ENCODE peak calls at places on chromosomes 7 and 10, in six cellular contexts. S is GM23338, R is HCT116, F is body of pancreas, N is lower leg skin, M is spleen. U is an unnamed sample.

GRCh38 chr10:21184216-21184615 is 287.1 kb upstream of the NEBL start:
- DNase-seq in N (no peak), S (no peak), R (no peak), M (no peak), F (no peak), U (peak; percentile 74)

GRCh38 chr7:30983914-30984247 is 20.1 kb downstream of the GHRHR start:
- DNase-seq in M (no peak), R (no peak), S (no peak), N (peak; percentile 84), F (no peak), U (no peak)

GRCh38 chr7:77569514-77570232 is 32.6 kb downstream of the PTPN12 start:
- DNase-seq in M (no peak), R (no peak), F (no peak), S (no peak), N (no peak), U (peak; percentile 22)

GRCh38 chr10:127345231-127345965 is 149.0 kb upstream of the INSYN2A start:
- DNase-seq in N (peak; percentile 63), F (no peak), S (no peak), R (no peak), M (no peak), U (no peak)

GRCh38 chr10:133459454-133460207 is 5.9 kb downstream of the SCART1 start:
- DNase-seq in S (peak; percentile 15), M (peak; percentile 65), N (peak; percentile 71), R (no peak), F (no peak), U (no peak)

GRCh38 chr7:591856-592628 is 72.4 kb upstream of the PDGFA start:
- DNase-seq in R (no peak), M (no peak), S (no peak), F (no peak), N (no peak), U (no peak)

GRCh38 chr7:38283107-38283506 is 9.7 kb upstream of the TARP start:
- DNase-seq in M (no peak), N (no peak), S (no peak), F (no peak), R (no peak), U (no peak)

GRCh38 chr10:112261281-112261822 is 21.8 kb upstream of the TECTB start:
- DNase-seq in F (no peak), R (no peak), S (no peak), N (no peak), M (no peak), U (no peak)

GRCh38 chr7:98354052-98354451 is 46.8 kb downstream of the BAIAP2L1 start:
- DNase-seq in F (no peak), R (no peak), S (no peak), N (no peak), M (no peak), U (no peak)

GRCh38 chr10:117399341-117400196 is 24.3 kb upstream of the PDZD8 start:
- DNase-seq in S (no peak), F (no peak), M (no peak), R (no peak), N (peak; percentile 5), U (no peak)

GRCh38 chr7:99693427-99694200 is 13.8 kb upstream of the CYP3A5 start:
- DNase-seq in N (no peak), F (peak; percentile 81), R (no peak), S (peak; percentile 77), M (no peak), U (no peak)

GRCh38 chr7:108012499-108013430 is 9.8 kb upstream of the LAMB1 start:
- DNase-seq in N (no peak), F (no peak), M (no peak), S (no peak), R (no peak), U (peak; percentile 25)

GRCh38 chr7:116583653-116584052 is 58.8 kb downstream of the CAV1 start:
- DNase-seq in N (no peak), M (no peak), S (no peak), R (no peak), F (no peak), U (no peak)

GRCh38 chr10:121069061-121069850 is 218.1 kb downstream of the WDR11 start:
- DNase-seq in M (no peak), F (no peak), N (no peak), S (no peak), R (peak; percentile 32), U (peak; percentile 9)

GRCh38 chr7:98879198-98879988 is 1.1 kb downstream of the TRRAP start:
- DNase-seq in S (peak; percentile 51), M (peak; percentile 85), F (peak; percentile 66), R (peak; percentile 27), N (no peak), U (no peak)

GRCh38 chr10:133262696-133263095 is 14.0 kb downstream of the ADAM8 start:
- DNase-seq in R (no peak), M (peak; percentile 89), S (no peak), N (no peak), F (no peak), U (no peak)

GRCh38 chr10:96695366-96695765 is 24.9 kb downstream of the PIK3AP1 start:
- DNase-seq in F (no peak), R (no peak), S (no peak), M (no peak), N (no peak), U (no peak)

GRCh38 chr10:47421057-47421952 is 37.2 kb upstream of the ZNF488 start:
- DNase-seq in F (no peak), M (peak; percentile 63), S (no peak), R (peak; percentile 64), N (peak; percentile 80), U (peak; percentile 84)

GRCh38 chr10:94016727-94017714 is 23.3 kb downstream of the PLCE1 start:
- DNase-seq in R (no peak), F (no peak), M (no peak), N (no peak), S (peak; percentile 68), U (peak; percentile 59)

GRCh38 chr10:32210306-32211045 is 136.5 kb downstream of the EPC1 start:
- DNase-seq in M (no peak), S (peak; percentile 74), F (peak; percentile 17), R (peak; percentile 74), N (no peak), U (peak; percentile 50)

GRCh38 chr10:98262571-98262970 is 5.4 kb downstream of the LOXL4 start:
- DNase-seq in M (no peak), F (peak; percentile 69), N (peak; percentile 87), S (peak; percentile 75), R (peak; percentile 42), U (no peak)

GRCh38 chr10:14526326-14526725 is 195.6 kb upstream of the FRMD4A start:
- DNase-seq in S (no peak), R (no peak), M (no peak), N (no peak), F (no peak), U (no peak)

GRCh38 chr7:4066206-4066605 is 615.9 kb upstream of the FOXK1 start:
- DNase-seq in F (no peak), N (peak; percentile 68), M (no peak), R (no peak), S (no peak), U (no peak)

GRCh38 chr10:106285199-106285598 is 879.3 kb downstream of the SORCS1 start:
- DNase-seq in N (no peak), R (no peak), S (peak; percentile 53), F (no peak), M (no peak), U (no peak)

GRCh38 chr7:5824297-5824610 is 42.8 kb upstream of the RNF216 start:
- DNase-seq in F (no peak), R (no peak), N (no peak), M (peak; percentile 61), S (no peak), U (no peak)

GRCh38 chr10:95741807-95742528 is 14.0 kb upstream of the ENTPD1 start:
- DNase-seq in M (no peak), F (no peak), R (no peak), S (peak; percentile 59), N (no peak), U (peak; percentile 75)

GRCh38 chr7:82629583-82629982 is 186.0 kb upstream of the CACNA2D1 start:
- DNase-seq in F (no peak), S (no peak), M (no peak), N (no peak), R (no peak), U (no peak)

GRCh38 chr10:92773776-92774175 is 74.5 kb upstream of the EXOC6 start:
- DNase-seq in N (no peak), R (no peak), S (no peak), F (no peak), M (no peak), U (no peak)

GRCh38 chr7:114930107-114930521 is 8.2 kb downstream of the MDFIC start:
- DNase-seq in F (no peak), R (no peak), N (no peak), S (peak; percentile 63), M (no peak), U (no peak)
- H3K4me3 ChIP-seq in F (no peak overlapping the region), R (no peak overlapping the region), N (no peak overlapping the region), S (no peak overlapping the region), M (peak overlapping the region; percentile 3), U (no peak overlapping the region)

DNA sequence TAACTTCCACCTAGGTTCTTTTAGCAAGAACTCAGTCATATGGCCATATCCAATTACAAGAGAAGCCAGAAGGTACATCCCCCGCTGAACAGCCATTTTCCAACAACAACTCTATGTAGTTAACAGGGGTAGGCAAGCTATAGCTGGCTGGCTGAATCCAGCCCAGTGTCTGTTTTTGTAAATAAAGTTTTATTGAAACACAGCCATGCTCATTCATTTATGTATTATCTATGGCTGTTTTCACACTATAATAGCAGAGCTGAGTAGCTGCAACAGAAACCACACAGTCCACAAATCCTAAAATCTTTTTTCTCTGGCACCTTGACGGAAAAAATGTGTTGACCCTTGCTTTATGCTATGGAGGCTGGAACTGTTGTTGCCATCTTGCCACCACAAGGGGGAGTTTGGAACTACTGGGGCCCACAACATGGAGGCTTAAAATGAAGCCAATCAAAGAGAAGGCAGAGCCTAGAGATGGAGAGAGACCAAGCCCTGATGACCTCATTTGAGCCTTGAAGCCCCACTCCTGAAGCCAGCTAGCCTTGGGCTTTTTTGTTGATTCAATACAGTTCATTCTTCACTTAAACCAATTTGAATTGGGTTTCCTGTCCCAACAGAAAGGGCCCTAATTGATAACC is 33.3 kb upstream of the XPNPEP1 start:
- DNase-seq in N (no peak), M (no peak), F (peak; percentile 38), R (peak; percentile 60), S (peak; percentile 88), U (peak; percentile 46)
- TF ChIP-seq CTCF in N (no peak), M (peak; percentile 32), F (peak; percentile 16), R (peak; percentile 59), S (peak; percentile 97), U (peak; percentile 67)

GRCh38 chr10:113965077-113965476 is 78.6 kb upstream of the ADRB1 start:
- DNase-seq in F (no peak), S (no peak), M (no peak), R (no peak), N (no peak), U (no peak)
- H3K4me3 ChIP-seq in F (no peak overlapping the region), S (no peak overlapping the region), M (no peak overlapping the region), R (no peak overlapping the region), N (no peak overlapping the region), U (no peak overlapping the region)

GRCh38 chr10:69936091-69936490 is 116.6 kb upstream of the MACROH2A2 start:
- DNase-seq in F (no peak), N (no peak), S (peak; percentile 58), M (no peak), R (no peak), U (no peak)

GRCh38 chr10:69939481-69939880 is 113.2 kb upstream of the MACROH2A2 start:
- DNase-seq in M (no peak), N (no peak), F (no peak), R (no peak), S (no peak), U (no peak)

GRCh38 chr10:69938541-69938991 is 114.1 kb upstream of the MACROH2A2 start:
- DNase-seq in M (no peak), R (no peak), S (no peak), F (peak; percentile 18), N (no peak), U (no peak)

GRCh38 chr10:69939033-69939432 is 113.6 kb upstream of the MACROH2A2 start:
- DNase-seq in R (no peak), S (no peak), M (no peak), N (no peak), F (no peak), U (no peak)

GRCh38 chr10:69934768-69935167 is 117.9 kb upstream of the MACROH2A2 start:
- DNase-seq in M (no peak), N (no peak), R (no peak), S (no peak), F (no peak), U (no peak)
- TF ChIP-seq CTCF in M (no peak), N (no peak), R (no peak), S (no peak), F (no peak), U (no peak)